ENCODE peak calls at places on chromosome 10, in eight cellular contexts. N is right lobe of liver, E is gastrocnemius medialis, K is upper lobe of left lung, Y is HCT116, D is HepG2, R is body of pancreas, J is A549. A is an unnamed sample.

GRCh38 chr10:96695366-96695765 is 24.9 kb downstream of the PIK3AP1 start:
- ATAC-seq in E (no peak), J (no peak), K (no peak), R (no peak), N (peak; percentile 49), D (no peak), Y (no peak), A (no peak)

GRCh38 chr10:110354322-110354766 is 49.6 kb upstream of the SMNDC1 start:
- ATAC-seq in J (peak; percentile 93), E (peak; percentile 71), D (peak; percentile 90), Y (peak; percentile 76), K (peak; percentile 70), N (peak; percentile 90), R (peak; percentile 67), A (no peak)

GRCh38 chr10:92124524-92125168 is 166.2 kb downstream of the CPEB3 start:
- ATAC-seq in J (peak; percentile 66), E (peak; percentile 72), D (peak; percentile 53), Y (no peak), K (peak; percentile 13), R (peak; percentile 66), N (peak; percentile 59), A (peak; percentile 80)

GRCh38 chr10:120606051-120606764 is 149.2 kb downstream of the PLPP4 start:
- ATAC-seq in J (no peak), Y (peak; percentile 34), R (no peak), N (no peak), D (no peak), E (no peak), K (no peak), A (no peak)

GRCh38 chr10:132850246-132850645 is 64.3 kb upstream of the NKX6-2 start:
- ATAC-seq in E (no peak), D (no peak), N (no peak), Y (no peak), J (no peak), R (no peak), K (no peak), A (no peak)

GRCh38 chr10:63644398-63645142 is 123.4 kb downstream of the REEP3 start:
- ATAC-seq in R (no peak), D (no peak), Y (no peak), J (no peak), E (peak; percentile 66), K (no peak), N (peak; percentile 73), A (peak; percentile 25)

GRCh38 chr10:5964736-5965135 is 12.6 kb downstream of the IL15RA start:
- ATAC-seq in J (peak; percentile 31), N (no peak), E (no peak), R (no peak), Y (no peak), D (no peak), K (no peak), A (no peak)

GRCh38 chr10:18340496-18341051 is 200.3 kb downstream of the CACNB2 start:
- ATAC-seq in J (no peak), N (no peak), Y (no peak), D (no peak), E (no peak), K (peak; percentile 19), R (peak; percentile 21), A (peak; percentile 83)

GRCh38 chr10:43437141-43437860 is 390 bp downstream of the ZNF487 start:
- ATAC-seq in N (no peak), E (peak; percentile 4), K (no peak), D (peak; percentile 12), R (peak; percentile 2), J (peak; percentile 38), Y (peak; percentile 8), A (no peak)

GRCh38 chr10:24007359-24007758 is 201.6 kb upstream of the KIAA1217 start:
- ATAC-seq in J (no peak), D (no peak), E (peak; percentile 41), R (no peak), Y (no peak), K (no peak), N (no peak), A (no peak)

DNA sequence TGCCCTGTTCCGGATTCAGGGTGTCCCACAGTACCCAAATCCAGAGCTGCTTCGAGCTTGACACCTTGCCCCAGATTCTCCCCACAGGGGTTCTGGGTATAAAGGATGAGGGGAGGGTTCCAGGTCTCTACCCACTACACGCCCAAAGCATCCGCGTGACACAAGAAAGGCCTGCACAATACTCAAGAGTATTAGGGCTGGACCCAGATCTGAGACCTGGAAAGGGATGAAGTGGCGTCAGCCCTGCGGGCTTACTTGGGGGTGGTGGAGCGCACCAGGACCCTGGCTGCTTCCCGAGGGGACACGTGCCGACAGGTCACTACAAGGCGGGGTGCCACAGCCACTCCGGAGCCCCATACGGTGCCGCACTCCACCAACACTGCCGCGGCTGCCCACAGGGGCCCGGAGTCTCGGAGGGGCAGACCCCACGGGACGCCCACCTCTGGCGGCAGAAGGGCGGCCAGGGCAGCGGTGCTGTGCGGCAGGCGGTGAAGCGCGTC is 1.3 kb downstream of the TYSND1 start:
- ATAC-seq in Y (peak; percentile 6), E (no peak), J (peak; percentile 24), R (no peak), K (no peak), N (no peak), D (peak; percentile 9), A (peak; percentile 1)
- H3K27ac ChIP-seq in Y (peak overlapping the region; percentile 86), E (peak overlapping the region; percentile 94), J (peak overlapping the region; percentile 95), R (peak overlapping the region; percentile 84), K (peak overlapping the region; percentile 91), N (peak overlapping the region; percentile 93), D (peak overlapping the region; percentile 81), A (peak overlapping the region; percentile 90)

DNA sequence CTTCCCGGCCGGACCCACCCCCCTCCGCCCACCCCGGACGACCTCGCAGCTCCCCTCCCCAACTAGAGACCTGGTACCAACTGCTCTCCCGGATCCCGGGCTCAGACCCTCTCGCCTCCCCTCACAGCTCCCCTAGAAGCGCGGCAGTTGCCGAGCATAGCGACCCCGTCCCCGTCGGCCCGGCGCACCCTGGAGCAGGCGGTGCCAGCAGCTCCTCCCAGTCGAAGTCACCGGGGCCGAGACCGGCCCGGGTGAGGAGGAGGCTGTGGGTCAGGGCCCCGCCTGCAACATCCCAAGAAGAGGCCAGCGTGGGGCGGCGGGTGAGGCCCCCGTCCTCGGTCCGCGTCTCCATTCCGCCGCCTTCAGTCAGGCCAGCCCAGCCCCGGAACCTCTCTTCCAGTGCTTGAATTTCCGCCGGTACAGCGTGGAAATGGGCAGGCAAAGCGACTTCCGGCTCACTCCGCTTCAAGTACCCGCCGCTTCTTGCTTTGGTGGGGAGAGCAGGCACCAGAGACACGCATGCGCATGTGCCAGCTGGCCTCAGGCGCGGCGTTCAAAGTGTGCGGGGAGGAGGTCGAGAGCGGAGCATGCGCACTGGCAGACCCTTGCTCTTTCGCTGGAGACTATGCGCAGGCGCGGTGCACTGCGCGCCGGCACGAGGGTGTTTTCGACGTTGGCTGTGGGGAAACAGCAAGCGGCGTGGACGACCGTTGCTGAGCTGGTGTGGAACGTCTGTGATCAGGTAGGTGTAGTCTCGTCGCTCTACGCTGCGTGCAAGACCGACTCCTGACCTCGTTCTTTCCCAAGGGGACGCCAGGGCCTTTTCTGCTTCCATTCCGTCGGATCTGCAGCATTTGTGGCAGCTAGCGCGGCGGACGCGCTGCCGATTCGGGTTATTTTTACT is at the start of gene C10orf88:
- ATAC-seq in Y (peak; percentile 99), E (peak; percentile 99), J (peak; percentile 100), K (peak; percentile 97), R (peak; percentile 100), N (peak; percentile 98), D (peak; percentile 99), A (peak; percentile 100)
- TF ChIP-seq POLR2A in Y (peak; percentile 43), E (no peak), J (peak; percentile 66), K (no peak), R (peak; percentile 64), N (peak; percentile 48), D (peak; percentile 69), A (no peak)

GRCh38 chr10:119598397-119598796 is 1.6 kb upstream of the TIAL1 start:
- ATAC-seq in E (no peak), J (no peak), R (no peak), N (no peak), K (no peak), D (no peak), Y (no peak), A (no peak)
- H3K27ac ChIP-seq in E (no peak overlapping the region), J (no peak overlapping the region), R (no peak overlapping the region), N (no peak overlapping the region), K (no peak overlapping the region), D (no peak overlapping the region), Y (no peak overlapping the region), A (no peak overlapping the region)

GRCh38 chr10:15097011-15097812 is at the start of gene RPP38:
- ATAC-seq in J (peak; percentile 93), Y (peak; percentile 93), R (peak; percentile 95), E (peak; percentile 98), N (peak; percentile 94), K (peak; percentile 97), D (peak; percentile 89), A (peak; percentile 98)
- TF ChIP-seq POLR2A in J (peak; percentile 85), Y (peak; percentile 93), R (peak; percentile 89), E (peak; percentile 70), N (peak; percentile 83), K (no peak), D (peak; percentile 95), A (peak; percentile 50)

GRCh38 chr10:13632407-13632806 is 45.6 kb downstream of the PRPF18 start:
- ATAC-seq in E (no peak), D (no peak), N (peak; percentile 44), K (no peak), J (no peak), Y (no peak), R (no peak), A (no peak)
- H3K27ac ChIP-seq in E (peak overlapping the region; percentile 82), D (no peak overlapping the region), N (no peak overlapping the region), K (no peak overlapping the region), J (no peak overlapping the region), Y (no peak overlapping the region), R (no peak overlapping the region), A (peak overlapping the region; percentile 91)

GRCh38 chr10:68153473-68154210 is 44.4 kb downstream of the MYPN start:
- ATAC-seq in N (peak; percentile 87), R (peak; percentile 86), K (peak; percentile 76), Y (peak; percentile 85), J (peak; percentile 97), D (peak; percentile 84), E (peak; percentile 68), A (peak; percentile 76)
- TF ChIP-seq POLR2A in N (no peak), R (no peak), K (no peak), Y (no peak), J (no peak), D (no peak), E (peak; percentile 8), A (no peak)

A was measured in gastroesophageal sphincter.